ENCODE peak calls at places on chromosomes 11 and 22, in five cellular contexts. C, M, E, B and X are unnamed samples.

GRCh38 chr22:47299211-47299878 is 536.9 kb downstream of the TBC1D22A start:
- DNase-seq in B (no peak), E (no peak), C (no peak), M (no peak), X (no peak)

GRCh38 chr11:45457649-45458048 is 171.5 kb upstream of the SYT13 start:
- DNase-seq in E (peak), C (no peak), B (no peak), M (no peak), X (no peak)

GRCh38 chr11:59336931-59337330 is 21.8 kb upstream of the OR5AN1 start:
- DNase-seq in E (no peak), B (no peak), C (no peak), M (no peak), X (no peak)

GRCh38 chr11:15663778-15664218 is 549.1 kb downstream of the INSC start:
- DNase-seq in E (no peak), C (peak), B (no peak), M (no peak), X (peak)

GRCh38 chr22:20779813-20780148 is 5.9 kb downstream of the SERPIND1 start:
- DNase-seq in B (no peak), E (peak), M (no peak), C (no peak), X (no peak)

GRCh38 chr11:59365621-59366020 is 6.9 kb downstream of the OR5AN1 start:
- DNase-seq in M (no peak), C (no peak), E (no peak), B (no peak), X (no peak)

GRCh38 chr11:11000546-11001283 is 142.9 kb upstream of the ZBED5 start:
- DNase-seq in E (no peak), C (no peak), B (no peak), M (no peak), X (no peak)

GRCh38 chr11:44617671-44618461 is 52.4 kb downstream of the CD82 start:
- DNase-seq in M (no peak), B (no peak), E (no peak), C (no peak), X (no peak)

GRCh38 chr22:33971561-33971961 is 51.3 kb upstream of the LARGE1 start:
- DNase-seq in B (no peak), C (no peak), E (no peak), M (no peak), X (peak)

GRCh38 chr22:32328306-32329201 is 29.1 kb upstream of the RFPL3 start:
- DNase-seq in B (no peak), C (no peak), M (no peak), E (no peak), X (no peak)

GRCh38 chr22:35971418-35972119 is 57.1 kb downstream of the RBFOX2 start:
- DNase-seq in C (no peak), E (peak), M (no peak), B (no peak), X (peak)

GRCh38 chr11:110453684-110454354 is 24.1 kb downstream of the FDX1 start:
- DNase-seq in M (no peak), E (no peak), B (no peak), C (no peak), X (no peak)

GRCh38 chr22:29623553-29624169 is 20.2 kb downstream of the NF2 start:
- DNase-seq in M (no peak), B (no peak), E (no peak), C (no peak), X (no peak)

GRCh38 chr22:26949193-26949592 is 291.8 kb downstream of the MIAT start:
- DNase-seq in E (no peak), C (no peak), B (no peak), M (no peak), X (no peak)

GRCh38 chr11:3096909-3097395 is 39.7 kb upstream of the CARS1 start:
- DNase-seq in M (no peak), E (no peak), C (no peak), B (no peak), X (no peak)

GRCh38 chr11:3093281-3094191 is 36.3 kb upstream of the CARS1 start:
- DNase-seq in E (no peak), M (no peak), C (peak), B (no peak), X (no peak)

GRCh38 chr11:3094223-3094824 is 37.1 kb upstream of the CARS1 start:
- DNase-seq in B (no peak), C (no peak), M (no peak), E (no peak), X (no peak)

GRCh38 chr11:3092603-3093141 is 35.4 kb upstream of the CARS1 start:
- DNase-seq in E (no peak), B (no peak), M (no peak), C (peak), X (no peak)

GRCh38 chr11:3095712-3096361 is 38.6 kb upstream of the CARS1 start:
- DNase-seq in C (peak), M (no peak), B (no peak), E (peak), X (no peak)
- H3K4me3 ChIP-seq in C (no peak), M (no peak), B (no peak), E (no peak), X (no peak)

GRCh38 chr11:134350381-134350780 is 18.6 kb downstream of the GLB1L2 start:
- DNase-seq in E (no peak), M (no peak), C (no peak), B (no peak), X (no peak)
- H3K4me3 ChIP-seq in E (no peak), M (no peak), C (no peak), B (no peak), X (no peak)

DNA sequence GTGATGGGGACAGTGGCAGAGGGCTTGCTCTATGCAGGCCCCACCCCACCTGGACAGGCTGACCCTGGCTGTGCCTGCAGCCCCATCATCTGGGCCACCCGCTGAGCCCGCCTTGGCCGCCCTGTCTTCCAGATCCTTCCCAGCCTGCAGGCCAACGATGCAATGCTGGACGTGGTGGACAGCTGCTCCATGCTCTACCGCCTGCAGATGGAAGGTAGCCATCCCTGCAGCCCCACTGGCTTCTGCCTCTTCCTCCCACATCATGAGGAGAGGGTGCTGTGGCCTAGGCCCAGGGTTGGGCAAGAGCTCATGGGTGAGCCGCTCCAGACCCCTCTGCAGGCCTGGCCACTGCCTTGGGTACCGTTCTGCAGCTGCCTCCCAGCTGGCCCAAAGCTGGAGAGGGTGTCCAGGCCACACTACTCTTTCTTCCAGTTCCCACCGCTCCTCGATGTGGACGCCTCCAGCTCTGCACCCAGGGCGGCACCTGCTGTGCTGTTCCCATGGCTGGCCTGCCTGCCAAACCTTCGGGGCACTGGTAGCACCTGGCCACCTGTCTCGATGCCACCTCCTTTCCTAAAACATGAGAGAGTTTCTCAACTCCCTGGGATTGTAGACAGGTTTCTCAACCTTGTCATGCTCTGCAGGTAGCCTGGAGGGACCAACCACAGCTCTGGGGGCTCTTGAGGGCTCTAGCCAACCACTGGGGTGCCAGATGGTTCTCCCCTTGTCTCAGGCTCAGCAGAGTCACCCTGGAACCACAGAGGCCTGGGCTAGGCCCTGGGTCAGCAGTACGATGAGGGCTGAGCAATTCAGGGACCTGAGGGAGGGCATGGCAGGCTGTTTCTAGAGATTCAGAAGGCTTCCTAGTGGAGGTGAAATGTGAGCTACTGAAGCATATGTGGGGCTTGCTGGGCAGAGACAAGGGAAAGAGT is 9.5 kb upstream of the GTSE1 start:
- DNase-seq in B (no peak), M (no peak), C (peak), E (no peak), X (no peak)
- H3K4me3 ChIP-seq in B (no peak), M (peak), C (peak), E (no peak), X (no peak)

DNA sequence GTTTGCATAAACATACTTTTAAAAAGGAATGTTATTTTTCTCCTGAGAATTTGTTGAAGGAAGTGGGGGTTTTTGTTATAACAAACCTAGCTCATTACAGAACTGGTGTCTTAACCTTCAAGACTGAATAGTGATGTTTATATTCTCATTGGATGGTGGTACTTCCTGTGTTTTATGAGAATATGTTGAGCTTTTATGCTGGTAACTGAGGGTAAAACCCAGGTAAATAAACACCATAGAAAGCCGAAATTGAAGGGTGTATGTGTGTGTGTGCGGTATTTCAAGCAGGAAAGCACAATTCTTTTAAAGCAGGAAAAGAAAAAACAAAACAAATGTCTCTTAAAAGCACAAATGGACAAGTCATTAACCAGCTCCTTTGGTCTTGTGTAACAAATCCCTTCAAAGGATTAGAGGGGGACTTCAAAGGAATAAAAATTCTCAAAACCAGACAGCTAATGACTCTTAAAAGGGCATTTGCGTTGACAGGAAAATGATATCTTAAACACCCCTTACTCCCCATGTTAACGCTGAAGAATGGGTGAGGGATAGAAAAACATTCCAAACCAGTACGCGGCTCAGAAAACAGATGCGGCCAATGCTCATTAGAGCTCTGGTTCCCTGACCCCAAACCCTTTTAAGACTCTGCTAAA is 23.8 kb downstream of the LMO2 start:
- DNase-seq in C (no peak), E (no peak), M (no peak), B (no peak), X (no peak)
- H3K4me3 ChIP-seq in C (peak), E (peak), M (peak), B (no peak), X (no peak)

DNA sequence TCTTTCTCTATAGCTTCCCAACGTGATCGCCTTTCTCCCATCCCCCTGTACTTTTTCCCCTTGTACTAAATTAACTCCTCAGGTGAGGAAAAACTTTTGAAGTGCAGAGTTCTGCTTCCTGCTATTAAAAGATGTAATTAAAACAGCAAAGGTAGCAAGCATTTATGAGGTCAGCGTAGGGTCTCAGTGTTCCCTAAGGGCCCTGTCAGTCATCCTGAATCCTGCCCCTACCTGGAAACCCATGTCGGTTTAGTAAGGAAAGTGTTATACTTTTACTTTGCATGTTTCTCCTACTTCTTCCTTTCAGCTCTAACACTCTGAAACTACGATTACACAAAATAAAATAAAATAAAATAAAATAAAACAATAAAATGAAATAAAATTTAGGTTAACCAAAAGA is 1.3 kb upstream of the HBB start:
- DNase-seq in E (no peak), M (no peak), C (no peak), B (no peak), X (no peak)
- H3K4me3 ChIP-seq in E (no peak), M (no peak), C (no peak), B (no peak), X (no peak)

DNA sequence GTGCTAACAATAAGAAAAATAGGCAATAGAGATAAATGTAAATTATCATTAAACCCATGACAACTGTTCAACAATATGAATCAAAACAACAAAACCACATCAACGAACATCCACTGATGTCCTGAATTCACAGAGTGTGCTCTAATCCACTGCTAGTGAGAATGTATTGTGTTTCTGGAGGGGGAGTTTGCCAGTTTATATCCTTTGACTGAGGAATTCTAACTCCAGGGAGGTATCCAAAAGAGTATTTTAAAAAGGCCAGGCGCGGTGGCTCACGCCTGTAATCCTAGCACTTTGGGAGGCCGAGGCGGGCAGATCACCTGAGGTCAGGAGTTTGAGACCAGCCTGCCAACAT is 1.7 kb upstream of the WEE1 start:
- DNase-seq in C (no peak), B (no peak), E (no peak), M (no peak), X (no peak)
- H3K4me3 ChIP-seq in C (no peak), B (no peak), E (no peak), M (no peak), X (no peak)

DNA sequence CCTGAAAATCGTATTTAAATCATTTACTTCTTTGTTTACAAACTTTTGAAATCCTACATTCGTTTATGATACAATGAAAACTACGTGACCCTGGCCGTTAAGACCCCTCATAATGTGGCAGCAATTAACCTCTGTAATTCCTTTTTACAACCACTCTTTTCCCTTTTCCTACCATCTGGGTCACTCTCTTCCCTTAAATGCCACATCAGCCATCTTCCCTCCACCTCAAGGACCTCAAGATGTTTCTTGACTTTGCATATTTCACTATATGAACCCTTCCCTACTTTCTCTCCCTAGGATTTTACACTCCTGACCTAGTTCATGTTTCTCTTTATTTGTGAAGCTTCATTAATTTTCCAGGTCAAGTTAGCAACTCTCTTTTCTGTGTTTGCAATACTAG is 26.8 kb downstream of the OR2AG2 start:
- DNase-seq in E (no peak), B (no peak), C (no peak), M (no peak), X (no peak)
- H3K4me3 ChIP-seq in E (no peak), B (peak), C (peak), M (peak), X (no peak)

DNA sequence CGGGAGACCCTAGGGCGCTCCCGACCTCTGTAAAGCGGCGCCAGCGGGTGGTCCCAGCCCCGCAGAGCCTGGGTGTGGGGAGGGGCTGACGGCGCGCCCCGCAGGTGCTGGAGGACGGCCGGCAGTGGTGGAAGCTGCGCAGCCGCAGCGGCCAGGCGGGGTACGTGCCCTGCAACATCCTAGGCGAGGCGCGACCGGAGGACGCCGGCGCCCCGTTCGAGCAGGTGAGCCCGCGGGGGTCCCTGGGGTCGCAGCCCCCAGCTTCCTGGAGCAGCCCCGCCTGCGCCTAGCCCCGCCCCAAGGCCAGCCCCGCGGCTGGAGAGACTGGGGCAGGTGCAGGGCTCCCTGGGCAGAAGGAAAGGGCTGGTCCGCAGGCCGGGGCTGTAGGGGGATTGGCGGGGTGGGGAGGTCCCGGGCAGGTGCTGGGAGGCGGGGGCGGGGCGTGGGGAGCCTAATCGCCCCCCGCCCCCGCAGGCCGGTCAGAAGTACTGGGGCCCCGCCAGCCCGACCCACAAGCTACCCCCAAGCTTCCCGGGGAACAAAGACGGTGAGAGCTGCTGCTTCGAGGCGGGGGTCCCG is 19.7 kb downstream of the EPS8L2 start:
- DNase-seq in B (no peak), E (no peak), M (no peak), C (no peak), X (no peak)
- H3K4me3 ChIP-seq in B (no peak), E (no peak), M (peak), C (peak), X (no peak)